ENCODE peak calls at places on chromosomes 13 and 19, in six cellular contexts. L is effector memory CD4-positive, alpha-beta T cell; M is fibroblast of mammary gland; W is uterus; G is heart left ventricle; H is adipocyte. T is an unnamed sample.

GRCh38 chr13:106507560-106508274 is 27.7 kb downstream of the EFNB2 start:
- DNase-seq in L (no peak), M (peak; percentile 97), W (peak; percentile 25), G (no peak), H (peak; percentile 78), T (no peak)

GRCh38 chr13:68628994-68629393 is 1398.9 kb upstream of the PCDH9 start:
- DNase-seq in L (no peak), M (no peak), W (no peak), G (no peak), H (no peak), T (no peak)

GRCh38 chr13:79346300-79346914 is 59.6 kb downstream of the RBM26 start:
- DNase-seq in L (no peak), M (no peak), W (no peak), G (no peak), H (no peak), T (no peak)

GRCh38 chr13:76552373-76552772 is 333.8 kb downstream of the KCTD12 start:
- DNase-seq in L (no peak), M (no peak), W (no peak), G (no peak), H (no peak), T (no peak)

GRCh38 chr13:27259831-27260230 is 8.5 kb downstream of the RPL21 start:
- DNase-seq in L (no peak), M (no peak), W (no peak), G (no peak), H (no peak), T (no peak)

GRCh38 chr19:7872306-7873204 is 1.6 kb downstream of the PRR36 start:
- DNase-seq in L (no peak), M (no peak), W (no peak), G (no peak), H (no peak), T (no peak)

GRCh38 chr13:50386527-50387123 is 371.4 kb downstream of the KCNRG start:
- DNase-seq in L (no peak), M (peak; percentile 46), W (peak; percentile 27), G (no peak), H (peak; percentile 84), T (no peak)

GRCh38 chr19:17079710-17080440 is 4.3 kb downstream of the MYO9B start:
- DNase-seq in L (peak; percentile 40), M (peak; percentile 99), W (peak; percentile 83), G (peak; percentile 64), H (peak; percentile 97), T (no peak)

GRCh38 chr13:41007359-41008118 is 11.6 kb downstream of the ELF1 start:
- DNase-seq in L (no peak), M (no peak), W (no peak), G (no peak), H (peak; percentile 47), T (peak; percentile 68)

GRCh38 chr19:14347999-14348889 is 33.0 kb upstream of the ADGRE5 start:
- DNase-seq in L (peak; percentile 57), M (peak; percentile 43), W (peak; percentile 71), G (peak; percentile 86), H (peak; percentile 76), T (no peak)

GRCh38 chr13:82206241-82206640 is 1676.0 kb downstream of the SLITRK1 start:
- DNase-seq in L (no peak), M (no peak), W (no peak), G (no peak), H (no peak), T (no peak)

GRCh38 chr19:343451-343931 is 1.1 kb downstream of the MIER2 start:
- DNase-seq in L (no peak), M (no peak), W (no peak), G (peak; percentile 62), H (no peak), T (no peak)

GRCh38 chr19:341386-342127 is 3.0 kb downstream of the MIER2 start:
- DNase-seq in L (no peak), M (no peak), W (no peak), G (no peak), H (no peak), T (no peak)

GRCh38 chr19:342801-343421 is 1.7 kb downstream of the MIER2 start:
- DNase-seq in L (no peak), M (peak; percentile 98), W (peak; percentile 49), G (peak; percentile 77), H (peak; percentile 75), T (no peak)

GRCh38 chr19:340620-341385 is 3.8 kb downstream of the MIER2 start:
- DNase-seq in L (no peak), M (no peak), W (no peak), G (no peak), H (no peak), T (no peak)

DNA sequence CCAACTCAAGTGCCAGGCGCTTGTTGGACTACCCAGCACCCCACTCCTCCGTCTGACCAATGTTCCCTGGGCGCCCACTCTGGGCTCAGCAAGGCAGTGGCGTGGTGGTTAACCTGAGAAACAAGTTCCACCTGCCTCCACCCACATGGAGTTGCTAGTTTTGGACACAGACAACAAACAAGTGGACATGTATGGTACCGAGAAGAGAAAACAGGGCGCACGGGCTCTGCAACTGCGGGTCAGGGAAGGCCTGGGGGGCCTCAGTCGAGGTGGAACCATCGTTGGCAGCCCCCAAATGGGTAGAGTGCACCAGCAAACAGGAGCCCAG is 2.5 kb downstream of the MIER2 start:
- DNase-seq in L (no peak), M (no peak), W (no peak), G (no peak), H (no peak), T (no peak)
- H3K4me3 ChIP-seq in L (no peak overlapping the region), M (peak overlapping the region; percentile 73), W (no peak overlapping the region), G (peak overlapping the region; percentile 67), H (peak overlapping the region; percentile 86), T (no peak overlapping the region)

GRCh38 chr13:34165158-34165557 is 347.2 kb downstream of the RFC3 start:
- DNase-seq in L (no peak), M (no peak), W (no peak), G (no peak), H (no peak), T (no peak)

GRCh38 chr13:34162545-34162936 is 344.6 kb downstream of the RFC3 start:
- DNase-seq in L (no peak), M (no peak), W (no peak), G (no peak), H (peak; percentile 61), T (no peak)

GRCh38 chr13:34159946-34160345 is 342.0 kb downstream of the RFC3 start:
- DNase-seq in L (no peak), M (no peak), W (no peak), G (no peak), H (no peak), T (no peak)

GRCh38 chr13:34164585-34164984 is 346.6 kb downstream of the RFC3 start:
- DNase-seq in L (no peak), M (no peak), W (no peak), G (no peak), H (no peak), T (no peak)

GRCh38 chr13:34161829-34162544 is 344.0 kb downstream of the RFC3 start:
- DNase-seq in L (no peak), M (peak; percentile 88), W (no peak), G (no peak), H (peak; percentile 87), T (no peak)
- H3K4me3 ChIP-seq in L (no peak overlapping the region), M (no peak overlapping the region), W (peak overlapping the region; percentile 18), G (peak overlapping the region; percentile 15), H (peak overlapping the region; percentile 41), T (no peak overlapping the region)

GRCh38 chr19:33796164-33797100 is at the start of gene KCTD15:
- DNase-seq in L (no peak), M (no peak), W (peak; percentile 55), G (peak; percentile 72), H (peak; percentile 80), T (no peak)

GRCh38 chr19:33800012-33800680 is 3.5 kb downstream of the KCTD15 start:
- DNase-seq in L (no peak), M (no peak), W (no peak), G (no peak), H (no peak), T (no peak)

GRCh38 chr19:33799507-33799906 is 2.8 kb downstream of the KCTD15 start:
- DNase-seq in L (no peak), M (no peak), W (no peak), G (no peak), H (no peak), T (no peak)

GRCh38 chr19:33798701-33799111 is 2.0 kb downstream of the KCTD15 start:
- DNase-seq in L (no peak), M (no peak), W (no peak), G (no peak), H (peak; percentile 48), T (no peak)

GRCh38 chr19:33797821-33798633 is 1.4 kb downstream of the KCTD15 start:
- DNase-seq in L (peak; percentile 15), M (no peak), W (peak; percentile 74), G (peak; percentile 80), H (peak; percentile 71), T (no peak)
- H3K4me3 ChIP-seq in L (peak overlapping the region; percentile 70), M (peak overlapping the region; percentile 52), W (peak overlapping the region; percentile 92), G (peak overlapping the region; percentile 86), H (peak overlapping the region; percentile 72), T (no peak overlapping the region)

GRCh38 chr13:108812165-108812564 is 182.8 kb downstream of the MYO16 start:
- DNase-seq in L (no peak), M (no peak), W (no peak), G (no peak), H (no peak), T (no peak)
- H3K4me3 ChIP-seq in L (no peak overlapping the region), M (no peak overlapping the region), W (no peak overlapping the region), G (no peak overlapping the region), H (no peak overlapping the region), T (no peak overlapping the region)

GRCh38 chr19:3968556-3969434 is 2.1 kb downstream of the DAPK3 start:
- DNase-seq in L (no peak), M (peak; percentile 98), W (peak; percentile 90), G (peak; percentile 84), H (peak; percentile 99), T (peak; percentile 14)
- H3K4me3 ChIP-seq in L (no peak overlapping the region), M (peak overlapping the region; percentile 91), W (no peak overlapping the region), G (peak overlapping the region; percentile 91), H (peak overlapping the region; percentile 82), T (no peak overlapping the region)

GRCh38 chr19:45494261-45494916 is 2.5 kb downstream of the RTN2 start:
- DNase-seq in L (no peak), M (no peak), W (no peak), G (no peak), H (no peak), T (no peak)

GRCh38 chr19:45489216-45489855 is 7.5 kb downstream of the RTN2 start:
- DNase-seq in L (no peak), M (no peak), W (no peak), G (no peak), H (no peak), T (no peak)

GRCh38 chr19:45495178-45495577 is 1.7 kb downstream of the RTN2 start:
- DNase-seq in L (no peak), M (no peak), W (no peak), G (no peak), H (no peak), T (no peak)

GRCh38 chr19:45492137-45492626 is 4.7 kb downstream of the RTN2 start:
- DNase-seq in L (no peak), M (no peak), W (no peak), G (no peak), H (no peak), T (no peak)

GRCh38 chr19:45492627-45493470 is 4.0 kb downstream of the RTN2 start:
- DNase-seq in L (no peak), M (peak; percentile 67), W (no peak), G (peak; percentile 78), H (peak; percentile 82), T (no peak)
- H3K4me3 ChIP-seq in L (no peak overlapping the region), M (peak overlapping the region; percentile 59), W (peak overlapping the region; percentile 40), G (peak overlapping the region; percentile 79), H (peak overlapping the region; percentile 94), T (no peak overlapping the region)

T was measured in Jurkat, Clone E6-1.